ENCODE peak calls at places on chromosomes 5 and 9, in five cellular contexts. One of them, this sample, is unnamed.

GRCh38 chr9:21995652-21996275 is 1.2 kb downstream of the CDKN2B-AS1 start:
- DNase-seq in H9: no peak
- DNase-seq in T1000: peak
- DNase-seq in iris pigment epithelial cell: peak
- DNase-seq in colonic mucosa: peak
- DNase-seq in this sample: peak

GRCh38 chr5:53902524-53902923 is 342.1 kb downstream of the NDUFS4 start:
- DNase-seq in H9: no peak
- DNase-seq in colonic mucosa: no peak
- DNase-seq in T1000: no peak
- DNase-seq in iris pigment epithelial cell: no peak
- DNase-seq in this sample: no peak

GRCh38 chr5:69217154-69217731 is 17.4 kb upstream of the CDK7 start:
- DNase-seq in T1000: no peak
- DNase-seq in colonic mucosa: no peak
- DNase-seq in H9: no peak
- DNase-seq in iris pigment epithelial cell: no peak
- DNase-seq in this sample: no peak

GRCh38 chr5:150066901-150067396 is 19.4 kb downstream of the CSF1R start:
- DNase-seq in iris pigment epithelial cell: peak
- DNase-seq in H9: no peak
- DNase-seq in colonic mucosa: no peak
- DNase-seq in T1000: no peak
- DNase-seq in this sample: no peak

GRCh38 chr9:93261735-93262523 is 78.0 kb downstream of the WNK2 start:
- DNase-seq in T1000: no peak
- DNase-seq in iris pigment epithelial cell: no peak
- DNase-seq in H9: no peak
- DNase-seq in colonic mucosa: peak
- DNase-seq in this sample: peak

GRCh38 chr9:223167-223566 is 8.5 kb downstream of the DOCK8 start:
- DNase-seq in H9: no peak
- DNase-seq in iris pigment epithelial cell: no peak
- DNase-seq in colonic mucosa: no peak
- DNase-seq in T1000: no peak
- DNase-seq in this sample: no peak

GRCh38 chr9:76756273-76756650 is 8.0 kb upstream of the PCA3 start:
- DNase-seq in iris pigment epithelial cell: peak
- DNase-seq in T1000: no peak
- DNase-seq in colonic mucosa: peak
- DNase-seq in H9: peak
- DNase-seq in this sample: no peak

GRCh38 chr9:4442806-4443205 is 47.5 kb upstream of the SLC1A1 start:
- DNase-seq in T1000: no peak
- DNase-seq in colonic mucosa: no peak
- DNase-seq in iris pigment epithelial cell: no peak
- DNase-seq in H9: no peak
- DNase-seq in this sample: no peak

GRCh38 chr5:6823996-6824395 is 110.8 kb downstream of the TENT4A start:
- DNase-seq in colonic mucosa: no peak
- DNase-seq in H9: no peak
- DNase-seq in iris pigment epithelial cell: no peak
- DNase-seq in T1000: no peak
- DNase-seq in this sample: no peak

GRCh38 chr9:16000826-16001225 is 448.0 kb downstream of the CCDC171 start:
- DNase-seq in T1000: no peak
- DNase-seq in iris pigment epithelial cell: no peak
- DNase-seq in H9: no peak
- DNase-seq in colonic mucosa: no peak
- DNase-seq in this sample: no peak

GRCh38 chr5:65037845-65038815 is 269.4 kb downstream of the CWC27 start:
- DNase-seq in H9: peak
- DNase-seq in iris pigment epithelial cell: no peak
- DNase-seq in colonic mucosa: peak
- DNase-seq in T1000: no peak
- DNase-seq in this sample: peak

GRCh38 chr5:106940986-106941385 is 729.8 kb downstream of the EFNA5 start:
- DNase-seq in iris pigment epithelial cell: peak
- DNase-seq in colonic mucosa: no peak
- DNase-seq in T1000: no peak
- DNase-seq in H9: no peak
- DNase-seq in this sample: no peak

GRCh38 chr9:135069556-135070197 is 17.8 kb upstream of the OLFM1 start:
- DNase-seq in H9: peak
- DNase-seq in iris pigment epithelial cell: no peak
- DNase-seq in colonic mucosa: no peak
- DNase-seq in T1000: no peak
- DNase-seq in this sample: no peak

GRCh38 chr5:32173394-32174010 is 617 bp downstream of the GOLPH3 start:
- DNase-seq in iris pigment epithelial cell: peak
- DNase-seq in colonic mucosa: peak
- DNase-seq in T1000: no peak
- DNase-seq in H9: peak
- DNase-seq in this sample: peak

GRCh38 chr9:134932656-134933055 is 14.9 kb upstream of the FCN1 start:
- DNase-seq in colonic mucosa: no peak
- DNase-seq in H9: no peak
- DNase-seq in T1000: no peak
- DNase-seq in iris pigment epithelial cell: no peak
- DNase-seq in this sample: no peak

GRCh38 chr5:178624626-178625546 is 2.0 kb downstream of the CLK4 start:
- DNase-seq in T1000: no peak
- DNase-seq in iris pigment epithelial cell: peak
- DNase-seq in H9: no peak
- DNase-seq in colonic mucosa: no peak
- DNase-seq in this sample: no peak

GRCh38 chr5:3432135-3432534 is 163.5 kb upstream of the IRX1 start:
- DNase-seq in T1000: no peak
- DNase-seq in colonic mucosa: no peak
- DNase-seq in H9: no peak
- DNase-seq in iris pigment epithelial cell: no peak
- DNase-seq in this sample: no peak

GRCh38 chr9:96150324-96151023 is 151.5 kb downstream of the HSD17B3 start:
- DNase-seq in colonic mucosa: no peak
- DNase-seq in iris pigment epithelial cell: no peak
- DNase-seq in H9: no peak
- DNase-seq in T1000: no peak
- DNase-seq in this sample: no peak

GRCh38 chr5:95446560-95447221 is 55.5 kb downstream of the FAM81B start:
- DNase-seq in iris pigment epithelial cell: peak
- DNase-seq in colonic mucosa: no peak
- DNase-seq in H9: no peak
- DNase-seq in T1000: no peak
- DNase-seq in this sample: no peak

This sample was measured in right atrium auricular region.